ENCODE peak calls at places on chromosomes 5 and 9, in five cellular contexts. W is IMR-90, L is HepG2, P is GM12878, B is K562. J is an unnamed sample.

GRCh38 chr5:148011407-148012124 is 52.2 kb upstream of the SPINK5 start:
- DNase-seq in W (peak; percentile 9), L (no peak), P (no peak), B (no peak), J (no peak)

GRCh38 chr9:135961277-135961705 is at the start of gene UBAC1:
- DNase-seq in W (peak; percentile 94), L (peak; percentile 87), P (peak; percentile 63), B (peak; percentile 98), J (peak; percentile 99)

GRCh38 chr5:57453728-57454127 is 28.9 kb downstream of the ACTBL2 start:
- DNase-seq in W (no peak), L (no peak), P (no peak), B (no peak), J (no peak)

GRCh38 chr9:93636172-93636661 is 59.8 kb downstream of the PHF2 start:
- DNase-seq in W (no peak), L (no peak), P (no peak), B (no peak), J (no peak)

GRCh38 chr9:77020438-77021264 is 1.2 kb downstream of the FOXB2 start:
- DNase-seq in W (no peak), L (no peak), P (no peak), B (no peak), J (no peak)

GRCh38 chr9:106419737-106420136 is 443.2 kb upstream of the ZNF462 start:
- DNase-seq in W (no peak), L (no peak), P (no peak), B (no peak), J (no peak)

GRCh38 chr5:119512277-119512676 is 60.0 kb downstream of the HSD17B4 start:
- DNase-seq in W (no peak), L (no peak), P (no peak), B (no peak), J (no peak)

GRCh38 chr5:74575741-74576538 is 64.6 kb downstream of the ENC1 start:
- DNase-seq in W (peak; percentile 85), L (no peak), P (no peak), B (no peak), J (peak; percentile 25)

GRCh38 chr9:20209421-20210340 is 412.6 kb downstream of the MLLT3 start:
- DNase-seq in W (no peak), L (no peak), P (peak; percentile 2), B (no peak), J (no peak)

GRCh38 chr9:42388146-42388690 is 204.8 kb downstream of the SPATA31A6 start:
- DNase-seq in W (no peak), L (no peak), P (no peak), B (no peak), J (no peak)

GRCh38 chr9:17204611-17205165 is 69.8 kb downstream of the CNTLN start:
- DNase-seq in W (no peak), L (no peak), P (no peak), B (no peak), J (no peak)

GRCh38 chr5:176748967-176749935 is 61.1 kb upstream of the UNC5A start:
- DNase-seq in W (no peak), L (no peak), P (no peak), B (no peak), J (no peak)

GRCh38 chr9:11821541-11821940 is 871.6 kb upstream of the TYRP1 start:
- DNase-seq in W (no peak), L (no peak), P (no peak), B (no peak), J (no peak)

GRCh38 chr5:23314827-23315226 is 192.6 kb upstream of the PRDM9 start:
- DNase-seq in W (peak; percentile 4), L (no peak), P (no peak), B (no peak), J (no peak)

GRCh38 chr9:77495834-77496671 is 152.1 kb downstream of the GNA14 start:
- DNase-seq in W (peak; percentile 23), L (peak; percentile 8), P (no peak), B (no peak), J (peak; percentile 71)

GRCh38 chr5:151906246-151906645 is 18.4 kb downstream of the GLRA1 start:
- DNase-seq in W (peak; percentile 1), L (no peak), P (no peak), B (no peak), J (no peak)

GRCh38 chr5:3214396-3214795 is 381.2 kb upstream of the IRX1 start:
- DNase-seq in W (no peak), L (no peak), P (no peak), B (no peak), J (no peak)

GRCh38 chr9:137630684-137631083 is 11.9 kb downstream of the EHMT1 start:
- DNase-seq in W (no peak), L (no peak), P (no peak), B (no peak), J (no peak)

GRCh38 chr9:686381-686813 is 155.1 kb upstream of the DMRT1 start:
- DNase-seq in W (no peak), L (no peak), P (no peak), B (no peak), J (no peak)

GRCh38 chr9:95018099-95018927 is 291.8 kb downstream of the AOPEP start:
- DNase-seq in W (peak; percentile 97), L (peak; percentile 20), P (no peak), B (peak; percentile 53), J (peak; percentile 87)

GRCh38 chr9:71816782-71817549 is 48.7 kb upstream of the CEMIP2 start:
- DNase-seq in W (no peak), L (no peak), P (no peak), B (no peak), J (no peak)

GRCh38 chr5:175671013-175671412 is 13.1 kb downstream of the HRH2 start:
- DNase-seq in W (no peak), L (no peak), P (no peak), B (no peak), J (no peak)

GRCh38 chr5:149414405-149415244 is 35.5 kb upstream of the IL17B start:
- DNase-seq in W (peak; percentile 79), L (no peak), P (no peak), B (no peak), J (no peak)

GRCh38 chr9:99112750-99113417 is 8.0 kb downstream of the TGFBR1 start:
- DNase-seq in W (no peak), L (no peak), P (no peak), B (no peak), J (no peak)

GRCh38 chr5:72353046-72353445 is 32.9 kb downstream of the PTCD2 start:
- DNase-seq in W (peak; percentile 95), L (no peak), P (no peak), B (no peak), J (no peak)
- TF ChIP-seq RFX5 in W (no peak), L (no peak), P (no peak), B (no peak), J (no peak)

GRCh38 chr9:121897140-121897539 is 196.0 kb downstream of the TTLL11 start:
- DNase-seq in W (no peak), L (no peak), P (no peak), B (no peak), J (no peak)

GRCh38 chr9:121900163-121900562 is 192.9 kb downstream of the TTLL11 start:
- DNase-seq in W (no peak), L (no peak), P (no peak), B (no peak), J (no peak)

GRCh38 chr9:121906074-121906520 is 187.0 kb downstream of the TTLL11 start:
- DNase-seq in W (peak; percentile 68), L (no peak), P (no peak), B (no peak), J (no peak)

GRCh38 chr9:121901616-121902015 is 191.5 kb downstream of the TTLL11 start:
- DNase-seq in W (peak; percentile 49), L (no peak), P (no peak), B (no peak), J (no peak)

DNA sequence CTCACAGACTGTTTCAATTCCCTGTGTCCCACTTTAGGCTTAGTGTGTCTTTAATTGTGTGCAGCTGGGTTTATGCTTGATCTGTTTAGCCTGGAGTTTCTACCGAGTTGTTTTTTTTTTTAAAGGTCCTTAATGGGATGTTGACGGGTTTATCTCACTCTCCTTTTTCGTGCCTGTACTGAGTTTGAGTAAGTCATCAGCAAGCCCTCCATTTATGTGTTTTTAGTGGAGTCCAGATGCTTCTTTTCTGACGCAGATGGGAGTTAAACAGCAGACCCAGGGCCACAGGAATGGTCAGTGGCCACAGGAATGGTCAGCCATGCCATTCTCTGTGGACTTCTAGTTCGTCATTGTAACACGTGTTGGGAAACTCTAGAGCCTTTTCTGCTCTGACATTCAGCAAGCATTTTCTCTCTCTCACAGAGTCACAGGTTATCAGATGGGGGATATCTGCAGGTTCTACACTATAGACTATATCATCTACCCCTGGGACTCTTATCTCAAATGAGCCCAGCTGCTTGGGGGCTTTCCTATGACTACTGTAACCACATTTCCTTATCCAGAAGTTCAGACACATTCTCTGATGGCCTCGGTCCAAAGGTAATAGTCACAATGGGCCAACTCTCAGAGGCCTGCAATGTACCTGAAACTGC is 190.5 kb downstream of the TTLL11 start:
- DNase-seq in W (peak; percentile 100), L (no peak), P (peak; percentile 15), B (peak; percentile 8), J (no peak)
- TF ChIP-seq RFX5 in W (no peak), L (no peak), P (no peak), B (no peak), J (no peak)

GRCh38 chr5:170522211-170523128 is 18.6 kb downstream of the KCNIP1 start:
- DNase-seq in W (no peak), L (no peak), P (no peak), B (no peak), J (no peak)
- TF ChIP-seq RFX5 in W (no peak), L (no peak), P (no peak), B (no peak), J (no peak)

DNA sequence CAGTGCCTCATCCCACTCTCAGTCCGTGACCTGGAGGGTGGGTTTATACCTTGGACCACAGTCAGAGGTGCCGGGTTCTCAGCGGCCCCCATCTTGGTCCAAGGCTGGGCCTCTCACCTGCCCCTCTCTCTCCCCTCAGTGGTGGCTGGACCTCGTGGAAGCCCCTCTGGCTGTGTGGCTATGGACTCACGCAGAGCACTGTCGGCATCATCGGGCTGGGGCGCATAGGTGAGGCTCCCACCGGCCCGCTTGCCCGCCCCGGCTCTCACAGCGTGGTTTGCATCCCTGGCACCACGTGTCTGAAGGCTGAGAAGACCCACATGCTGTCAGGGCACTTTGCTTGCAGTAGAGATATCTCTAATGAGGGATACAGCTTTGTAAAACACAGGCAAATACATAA is 5.8 kb downstream of the GRHPR start:
- DNase-seq in W (no peak), L (no peak), P (no peak), B (no peak), J (no peak)
- TF ChIP-seq RFX5 in W (no peak), L (no peak), P (no peak), B (no peak), J (no peak)